ENCODE peak calls at places on chromosomes 2 and 18, in seven cellular contexts. U, T, L, H, W, G and I are unnamed samples.

GRCh38 chr2:138122891-138123290 is 158.6 kb downstream of the HNMT start:
- DNase-seq in T (no peak), U (no peak), L (no peak), G (no peak), H (no peak), W (no peak), I (no peak)

GRCh38 chr2:95525294-95526035 is 40.9 kb upstream of the TRIM43B start:
- DNase-seq in T (peak), G (no peak), W (peak), L (no peak), U (peak), H (no peak), I (no peak)

GRCh38 chr2:105789745-105790466 is 45.2 kb downstream of the NCK2 start:
- DNase-seq in L (peak), W (no peak), U (no peak), H (peak), T (no peak), G (no peak), I (no peak)

GRCh38 chr18:7273301-7273911 is 42.5 kb downstream of the LRRC30 start:
- DNase-seq in W (peak), T (peak), H (no peak), L (no peak), U (no peak), G (peak), I (no peak)

GRCh38 chr2:217092710-217093379 is 233.0 kb upstream of the TNP1 start:
- DNase-seq in H (no peak), T (no peak), L (no peak), U (no peak), G (no peak), W (no peak), I (no peak)

GRCh38 chr2:186991766-186992417 is 142.9 kb upstream of the ZSWIM2 start:
- DNase-seq in L (no peak), G (no peak), T (no peak), W (no peak), H (no peak), U (no peak), I (no peak)

GRCh38 chr2:175877845-175878563 is 124.1 kb downstream of the LNPK start:
- DNase-seq in T (no peak), U (no peak), G (no peak), W (no peak), L (no peak), H (no peak), I (no peak)

GRCh38 chr2:175930504-175930903 is 71.6 kb downstream of the LNPK start:
- DNase-seq in G (no peak), W (no peak), U (no peak), H (no peak), T (no peak), L (no peak), I (no peak)